ENCODE peak calls at places on chromosome 17, in ten cellular contexts. O is colonic mucosa, S is lower lobe of right lung, V is PC-9, W is upper lobe of right lung, P is heart left ventricle, G is aorta, M is AG04450, F is IMR-90, E is Peyer's patch. B is an unnamed sample.

GRCh38 chr17:74831442-74832146 is 28.1 kb downstream of the GRIN2C start:
- DNase-seq in O (no peak), S (no peak), V (no peak), W (no peak), P (no peak), G (no peak), M (no peak), F (no peak), E (no peak), B (no peak)

GRCh38 chr17:73340093-73340596 is 28.3 kb upstream of the CDC42EP4 start:
- DNase-seq in O (no peak), S (peak; percentile 67), V (peak; percentile 97), W (no peak), P (no peak), G (peak; percentile 68), M (peak; percentile 59), F (peak; percentile 95), E (no peak), B (peak; percentile 90)

GRCh38 chr17:64658931-64659330 is 3.2 kb downstream of the SMURF2 start:
- DNase-seq in O (no peak), S (no peak), V (peak; percentile 66), W (no peak), P (no peak), G (no peak), M (no peak), F (peak; percentile 90), E (no peak), B (no peak)

GRCh38 chr17:77796201-77796860 is 162.2 kb upstream of the TNRC6C start:
- DNase-seq in O (peak; percentile 24), S (peak; percentile 24), V (no peak), W (no peak), P (no peak), G (peak; percentile 87), M (no peak), F (no peak), E (no peak), B (no peak)

GRCh38 chr17:80989586-80989913 is 2.1 kb upstream of the CHMP6 start:
- DNase-seq in O (no peak), S (no peak), V (peak; percentile 47), W (no peak), P (no peak), G (no peak), M (no peak), F (no peak), E (no peak), B (no peak)

GRCh38 chr17:245020-245419 is 63.6 kb upstream of the DOC2B start:
- DNase-seq in O (no peak), S (no peak), V (no peak), W (peak; percentile 26), P (no peak), G (no peak), M (no peak), F (no peak), E (no peak), B (no peak)

GRCh38 chr17:50769884-50770283 is 2.6 kb upstream of the ANKRD40CL start:
- DNase-seq in O (no peak), S (no peak), V (no peak), W (no peak), P (no peak), G (no peak), M (no peak), F (no peak), E (no peak), B (no peak)

GRCh38 chr17:47207143-47208067 is 1.7 kb upstream of the MYL4 start:
- DNase-seq in O (peak; percentile 4), S (no peak), V (no peak), W (no peak), P (no peak), G (no peak), M (no peak), F (no peak), E (no peak), B (no peak)

GRCh38 chr17:3510090-3510489 is 34.3 kb downstream of the ASPA start:
- DNase-seq in O (no peak), S (no peak), V (no peak), W (no peak), P (no peak), G (no peak), M (no peak), F (no peak), E (no peak), B (no peak)

GRCh38 chr17:3513305-3514035 is 37.7 kb downstream of the ASPA start:
- DNase-seq in O (no peak), S (no peak), V (no peak), W (no peak), P (no peak), G (no peak), M (no peak), F (no peak), E (no peak), B (no peak)

GRCh38 chr17:3512512-3513171 is 36.8 kb downstream of the ASPA start:
- DNase-seq in O (peak; percentile 38), S (no peak), V (no peak), W (no peak), P (peak; percentile 86), G (peak; percentile 68), M (no peak), F (peak; percentile 20), E (no peak), B (no peak)

GRCh38 chr17:3514873-3515272 is 39.1 kb downstream of the ASPA start:
- DNase-seq in O (no peak), S (no peak), V (no peak), W (no peak), P (no peak), G (no peak), M (no peak), F (no peak), E (no peak), B (no peak)

GRCh38 chr17:3511841-3512511 is 36.2 kb downstream of the ASPA start:
- DNase-seq in O (no peak), S (no peak), V (no peak), W (no peak), P (no peak), G (no peak), M (no peak), F (no peak), E (no peak), B (no peak)
- H3K27ac ChIP-seq in O (no peak overlapping the region), S (peak overlapping the region; percentile 70), V (no peak overlapping the region), W (peak overlapping the region; percentile 60), P (peak overlapping the region; percentile 91), G (no peak overlapping the region), M (no peak overlapping the region), F (no peak overlapping the region), E (peak overlapping the region; percentile 15), B (no peak overlapping the region)

DNA sequence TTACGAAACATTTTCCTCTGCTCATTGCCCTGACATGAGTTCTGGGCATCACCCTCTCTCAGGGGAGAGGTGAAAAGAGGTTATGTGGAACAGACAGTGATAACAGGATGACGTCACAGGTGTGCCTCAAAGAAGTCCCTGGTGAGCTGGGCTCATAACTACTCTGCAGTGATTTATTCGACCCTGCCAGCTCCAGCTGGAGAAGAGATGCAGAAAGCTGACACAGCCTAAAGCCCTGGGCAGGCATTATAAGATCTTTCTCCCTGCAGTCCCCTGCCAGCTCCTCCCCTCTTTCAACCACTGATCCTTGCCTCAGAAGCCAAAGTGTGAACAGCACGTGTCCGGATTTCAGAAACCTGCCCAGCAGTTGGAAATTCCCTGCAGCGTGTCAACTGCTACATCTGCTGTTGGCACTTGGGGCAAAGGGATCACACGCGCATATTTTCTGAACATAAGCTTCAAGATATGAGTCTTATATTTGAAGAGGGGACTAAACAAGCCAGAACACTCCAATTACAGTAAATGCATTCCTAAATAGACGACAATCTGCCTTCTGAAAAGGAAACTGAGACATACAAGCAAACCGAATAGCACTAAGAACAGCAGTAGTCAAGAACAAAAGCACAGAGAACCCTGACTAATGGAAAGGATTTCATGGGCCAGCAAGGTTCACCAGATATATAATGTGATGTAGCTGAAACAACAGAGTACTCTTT is 80.5 kb downstream of the SMG6 start:
- DNase-seq in O (peak; percentile 44), S (no peak), V (no peak), W (no peak), P (peak; percentile 59), G (peak; percentile 63), M (no peak), F (peak; percentile 80), E (peak; percentile 36), B (no peak)
- H3K27ac ChIP-seq in O (peak overlapping the region; percentile 5), S (peak overlapping the region; percentile 46), V (no peak overlapping the region), W (peak overlapping the region; percentile 7), P (no peak overlapping the region), G (no peak overlapping the region), M (peak overlapping the region; percentile 40), F (peak overlapping the region; percentile 29), E (peak overlapping the region; percentile 23), B (peak overlapping the region; percentile 26)

GRCh38 chr17:43528319-43528987 is 17.7 kb downstream of the ETV4 start:
- DNase-seq in O (no peak), S (no peak), V (no peak), W (peak; percentile 64), P (peak; percentile 46), G (peak; percentile 45), M (no peak), F (no peak), E (no peak), B (no peak)

GRCh38 chr17:43531082-43531378 is 15.1 kb downstream of the ETV4 start:
- DNase-seq in O (no peak), S (no peak), V (no peak), W (no peak), P (no peak), G (no peak), M (no peak), F (no peak), E (no peak), B (no peak)

GRCh38 chr17:43530303-43531081 is 15.6 kb downstream of the ETV4 start:
- DNase-seq in O (no peak), S (peak; percentile 70), V (no peak), W (peak; percentile 75), P (peak; percentile 81), G (peak; percentile 80), M (peak; percentile 90), F (peak; percentile 93), E (no peak), B (no peak)

GRCh38 chr17:43528988-43529814 is 16.9 kb downstream of the ETV4 start:
- DNase-seq in O (no peak), S (no peak), V (no peak), W (peak; percentile 40), P (no peak), G (peak; percentile 27), M (no peak), F (no peak), E (no peak), B (no peak)

DNA sequence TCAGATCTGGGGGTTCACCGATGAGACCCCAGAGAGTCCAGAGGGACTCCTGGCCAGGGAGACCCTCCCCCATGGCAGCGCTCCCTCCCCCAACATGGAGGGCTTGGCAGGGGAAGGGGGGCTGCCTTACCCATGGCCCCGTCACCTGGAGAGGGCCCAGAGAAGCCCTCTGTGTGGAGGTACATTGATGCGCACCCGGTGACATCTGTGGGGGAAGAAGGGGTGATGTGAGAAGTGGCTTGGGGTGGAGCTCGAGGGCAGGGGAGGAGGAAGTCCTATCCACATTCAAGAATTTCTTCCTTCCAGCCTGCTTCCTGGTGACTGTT is 16.2 kb downstream of the ETV4 start:
- DNase-seq in O (no peak), S (no peak), V (no peak), W (no peak), P (no peak), G (no peak), M (no peak), F (no peak), E (no peak), B (no peak)
- H3K27ac ChIP-seq in O (no peak overlapping the region), S (peak overlapping the region; percentile 58), V (no peak overlapping the region), W (peak overlapping the region; percentile 52), P (no peak overlapping the region), G (no peak overlapping the region), M (peak overlapping the region; percentile 94), F (peak overlapping the region; percentile 97), E (no peak overlapping the region), B (peak overlapping the region; percentile 43)

DNA sequence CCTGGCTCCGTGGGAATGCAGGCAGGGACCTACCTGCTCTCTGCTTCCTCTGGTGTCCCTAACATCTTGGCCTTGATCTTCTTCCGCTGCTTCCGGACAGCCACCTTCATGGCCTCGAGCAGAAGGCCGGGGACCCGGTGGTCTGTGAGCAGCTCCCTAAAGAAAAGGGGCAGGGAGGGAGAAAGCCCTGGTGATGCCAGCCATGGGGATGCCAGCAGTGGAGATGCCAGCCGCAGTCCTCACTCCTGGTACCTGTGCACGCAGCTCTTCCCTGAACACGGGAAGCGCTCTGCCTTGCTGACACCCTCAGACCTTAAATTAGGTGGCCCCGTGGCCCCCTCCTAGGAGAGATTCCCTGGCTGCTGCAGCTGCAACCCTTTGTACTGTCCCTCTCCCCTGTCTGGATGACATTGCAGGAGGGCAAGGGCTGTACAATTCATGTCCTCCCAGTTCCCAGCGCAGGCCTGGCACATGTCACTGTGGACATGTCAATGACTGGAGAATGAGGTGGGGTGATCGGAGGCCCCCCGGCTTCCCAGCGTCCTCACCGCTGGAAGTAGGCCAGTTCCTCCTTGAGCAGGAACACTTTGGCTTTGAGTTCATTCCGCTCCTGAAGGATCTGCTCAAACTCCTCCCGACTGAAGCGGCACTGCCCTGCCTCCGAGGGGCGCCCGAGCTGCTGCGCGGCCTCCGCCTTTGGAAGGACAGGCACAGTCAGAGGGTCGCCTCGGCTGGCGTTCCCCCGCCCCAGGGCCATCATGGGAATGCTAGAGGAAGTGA is 1.7 kb downstream of the RILP start:
- DNase-seq in O (no peak), S (peak; percentile 78), V (no peak), W (peak; percentile 87), P (peak; percentile 57), G (no peak), M (no peak), F (no peak), E (no peak), B (no peak)
- H3K27ac ChIP-seq in O (peak overlapping the region; percentile 85), S (peak overlapping the region; percentile 95), V (no peak overlapping the region), W (peak overlapping the region; percentile 84), P (peak overlapping the region; percentile 89), G (no peak overlapping the region), M (no peak overlapping the region), F (peak overlapping the region; percentile 66), E (peak overlapping the region; percentile 79), B (peak overlapping the region; percentile 91)